ENCODE peak calls at places on chromosome 1, in six cellular contexts. A is transverse colon, D is kidney epithelial cell, W is GM13976, B is HuH-7, X is NCI-H345. S is an unnamed sample.

GRCh38 chr1:168084396-168085231 is 52.1 kb downstream of the GPR161 start:
- DNase-seq in D (no peak), B (peak), A (peak), X (peak), W (peak), S (no peak)

GRCh38 chr1:13584876-13585598 is 1.4 kb downstream of the PDPN start:
- DNase-seq in D (no peak), X (no peak), W (no peak), A (no peak), B (no peak), S (no peak)

GRCh38 chr1:17873007-17873675 is 118.0 kb downstream of the ACTL8 start:
- DNase-seq in B (no peak), A (no peak), X (no peak), D (no peak), W (no peak), S (no peak)

GRCh38 chr1:14924012-14924452 is 229.5 kb upstream of the TMEM51 start:
- DNase-seq in X (peak), W (peak), A (peak), D (no peak), B (no peak), S (no peak)

GRCh38 chr1:34147301-34147700 is 17.7 kb downstream of the CSMD2 start:
- DNase-seq in A (no peak), D (no peak), X (peak), B (no peak), W (no peak), S (no peak)

GRCh38 chr1:43711049-43711448 is 3.7 kb downstream of the ST3GAL3 start:
- DNase-seq in B (no peak), X (no peak), D (no peak), W (no peak), A (no peak), S (no peak)

GRCh38 chr1:89870998-89871397 is 50.2 kb downstream of the LRRC8D start:
- DNase-seq in X (no peak), D (no peak), B (no peak), A (no peak), W (no peak), S (no peak)

GRCh38 chr1:109509176-109510134 is at the start of gene AMIGO1:
- DNase-seq in W (peak), B (peak), A (peak), X (peak), D (no peak), S (no peak)

GRCh38 chr1:13828454-13829151 is 128.6 kb downstream of the PRDM2 start:
- DNase-seq in X (peak), A (peak), D (no peak), W (peak), B (peak), S (no peak)

GRCh38 chr1:162107911-162108310 is 38.4 kb downstream of the NOS1AP start:
- DNase-seq in A (no peak), B (no peak), D (no peak), W (no peak), X (no peak), S (no peak)

GRCh38 chr1:193019442-193020026 is 39.6 kb downstream of the UCHL5 start:
- DNase-seq in D (peak), A (no peak), W (peak), X (peak), B (no peak), S (peak)